ENCODE peak calls at places on chromosomes 1 and 21, in five cellular contexts. M is NCI-H510A, C is fibroblast of pulmonary artery, D is DMS153, G is anterior cingulate cortex. K is an unnamed sample.

GRCh38 chr1:91884459-91885290 is 1.3 kb downstream of the TGFBR3 start:
- DNase-seq in M (peak), C (peak), D (no peak), G (no peak), K (peak)

GRCh38 chr1:5514519-5515183 is 477.6 kb downstream of the NPHP4 start:
- DNase-seq in M (no peak), C (peak), D (peak), G (peak), K (peak)

GRCh38 chr1:116111196-116112021 is at the start of gene MAB21L3:
- DNase-seq in M (no peak), C (no peak), D (no peak), G (no peak), K (no peak)

GRCh38 chr1:28909198-28909597 is 5.2 kb upstream of the EPB41 start:
- DNase-seq in M (no peak), C (no peak), D (no peak), G (no peak), K (no peak)

GRCh38 chr1:214449371-214449770 is 102.0 kb downstream of the PTPN14 start:
- DNase-seq in M (no peak), C (no peak), D (no peak), G (no peak), K (no peak)

GRCh38 chr1:178098262-178098661 is 4.4 kb downstream of the RASAL2 start:
- DNase-seq in M (no peak), C (peak), D (no peak), G (no peak), K (no peak)

GRCh38 chr1:209556159-209556690 is 27.3 kb upstream of the CAMK1G start:
- DNase-seq in M (no peak), C (no peak), D (no peak), G (no peak), K (no peak)

GRCh38 chr1:119637719-119638118 is 10.3 kb downstream of the ZNF697 start:
- DNase-seq in M (no peak), C (no peak), D (no peak), G (no peak), K (no peak)

GRCh38 chr1:86530211-86530610 is 16.7 kb upstream of the CLCA4 start:
- DNase-seq in M (no peak), C (no peak), D (no peak), G (no peak), K (no peak)

GRCh38 chr21:45916011-45916840 is 65.3 kb upstream of the COL6A1 start:
- DNase-seq in M (no peak), C (no peak), D (no peak), G (no peak), K (no peak)

GRCh38 chr1:211017066-211017691 is 116.8 kb downstream of the KCNH1 start:
- DNase-seq in M (no peak), C (no peak), D (no peak), G (no peak), K (no peak)

GRCh38 chr21:39567180-39567972 is 45.4 kb upstream of the B3GALT5 start:
- DNase-seq in M (no peak), C (no peak), D (no peak), G (no peak), K (no peak)

GRCh38 chr1:109765896-109766615 is 2.3 kb upstream of the EPS8L3 start:
- DNase-seq in M (no peak), C (no peak), D (no peak), G (no peak), K (no peak)

GRCh38 chr1:43583058-43583457 is 52.4 kb downstream of the PTPRF start:
- DNase-seq in M (no peak), C (no peak), D (no peak), G (no peak), K (no peak)

GRCh38 chr1:107895403-107896181 is 69.4 kb downstream of the VAV3 start:
- DNase-seq in M (no peak), C (no peak), D (peak), G (no peak), K (no peak)

GRCh38 chr1:27885114-27885528 is 12.8 kb downstream of the THEMIS2 start:
- DNase-seq in M (no peak), C (no peak), D (no peak), G (no peak), K (no peak)

GRCh38 chr21:44992608-44993031 is 52.8 kb downstream of the SLX9 start:
- DNase-seq in M (no peak), C (no peak), D (no peak), G (no peak), K (no peak)

GRCh38 chr1:18712254-18712605 is 81.6 kb downstream of the PAX7 start:
- DNase-seq in M (no peak), C (no peak), D (no peak), G (no peak), K (no peak)

GRCh38 chr1:236465231-236465958 is 58.4 kb upstream of the LGALS8 start:
- DNase-seq in M (no peak), C (no peak), D (no peak), G (no peak), K (no peak)

GRCh38 chr1:33433509-33434362 is 2.8 kb upstream of the PHC2 start:
- DNase-seq in M (no peak), C (peak), D (peak), G (no peak), K (no peak)

GRCh38 chr1:206803221-206803730 is 31.0 kb upstream of the IL10 start:
- DNase-seq in M (no peak), C (peak), D (no peak), G (no peak), K (no peak)

GRCh38 chr1:39670689-39671088 is 1.2 kb downstream of the NT5C1A start:
- DNase-seq in M (no peak), C (no peak), D (no peak), G (no peak), K (no peak)

K was measured in pancreas.